ENCODE peak calls at places on chromosomes 6 and 20, in four cellular contexts. One of them, this sample, is unnamed.

GRCh38 chr6:132730560-132730959 is 16.7 kb upstream of the VNN1 start:
- DNase-seq in A549: peak; percentile 62
- DNase-seq in WTC11: no peak
- DNase-seq in HepG2: no peak
- DNase-seq in this sample: no peak

GRCh38 chr20:15976047-15976731 is 597.1 kb downstream of the KIF16B start:
- DNase-seq in A549: no peak
- DNase-seq in WTC11: peak; percentile 69
- DNase-seq in HepG2: no peak
- DNase-seq in this sample: no peak

GRCh38 chr6:37381579-37381978 is 27.8 kb downstream of the RNF8 start:
- DNase-seq in A549: peak; percentile 71
- DNase-seq in WTC11: peak; percentile 51
- DNase-seq in HepG2: peak; percentile 86
- DNase-seq in this sample: peak; percentile 69

GRCh38 chr6:148769304-148769968 is 22.6 kb downstream of the UST start:
- DNase-seq in A549: no peak
- DNase-seq in WTC11: no peak
- DNase-seq in HepG2: no peak
- DNase-seq in this sample: no peak

GRCh38 chr20:59735486-59735885 is 131.1 kb downstream of the PHACTR3 start:
- DNase-seq in A549: no peak
- DNase-seq in WTC11: no peak
- DNase-seq in HepG2: no peak
- DNase-seq in this sample: no peak

GRCh38 chr6:12873706-12874105 is 157.1 kb downstream of the PHACTR1 start:
- DNase-seq in A549: no peak
- DNase-seq in WTC11: no peak
- DNase-seq in HepG2: no peak
- DNase-seq in this sample: no peak

GRCh38 chr20:57483287-57484050 is 41.5 kb downstream of the CTCFL start:
- DNase-seq in A549: no peak
- DNase-seq in WTC11: no peak
- DNase-seq in HepG2: no peak
- DNase-seq in this sample: no peak

GRCh38 chr20:33309631-33310030 is 26.6 kb downstream of the BPIFB1 start:
- DNase-seq in A549: no peak
- DNase-seq in WTC11: no peak
- DNase-seq in HepG2: no peak
- DNase-seq in this sample: no peak

GRCh38 chr6:87200469-87201174 is 45.3 kb downstream of the ZNF292 start:
- DNase-seq in A549: no peak
- DNase-seq in WTC11: no peak
- DNase-seq in HepG2: no peak
- DNase-seq in this sample: no peak

GRCh38 chr6:10101551-10102252 is 313.2 kb downstream of the TFAP2A start:
- DNase-seq in A549: no peak
- DNase-seq in WTC11: no peak
- DNase-seq in HepG2: no peak
- DNase-seq in this sample: no peak

GRCh38 chr6:137496909-137497721 is 2.9 kb upstream of the OLIG3 start:
- DNase-seq in A549: no peak
- DNase-seq in WTC11: peak; percentile 24
- DNase-seq in HepG2: no peak
- DNase-seq in this sample: no peak

GRCh38 chr6:44265003-44265842 is at the start of gene NFKBIE:
- DNase-seq in A549: peak; percentile 84
- DNase-seq in WTC11: peak; percentile 97
- DNase-seq in HepG2: peak; percentile 85
- DNase-seq in this sample: peak; percentile 99

GRCh38 chr6:106060167-106060566 is 26.0 kb upstream of the PRDM1 start:
- DNase-seq in A549: no peak
- DNase-seq in WTC11: no peak
- DNase-seq in HepG2: no peak
- DNase-seq in this sample: no peak

GRCh38 chr6:53441761-53442160 is 93.0 kb upstream of the ELOVL5 start:
- DNase-seq in A549: no peak
- DNase-seq in WTC11: no peak
- DNase-seq in HepG2: no peak
- DNase-seq in this sample: no peak

GRCh38 chr6:92468066-92468465 is 951.3 kb downstream of the EPHA7 start:
- DNase-seq in A549: no peak
- DNase-seq in WTC11: no peak
- DNase-seq in HepG2: no peak
- DNase-seq in this sample: no peak

GRCh38 chr6:16770701-16771569 is 9.7 kb upstream of the ATXN1 start:
- DNase-seq in A549: peak; percentile 83
- DNase-seq in WTC11: peak; percentile 81
- DNase-seq in HepG2: peak; percentile 69
- DNase-seq in this sample: peak; percentile 92
- TF ChIP-seq ESRRA in A549: no peak
- TF ChIP-seq ESRRA in WTC11: no peak
- TF ChIP-seq ESRRA in HepG2: no peak
- TF ChIP-seq ESRRA in this sample: no peak

GRCh38 chr6:63352587-63353281 is 33.0 kb upstream of the LGSN start:
- DNase-seq in A549: peak; percentile 57
- DNase-seq in WTC11: no peak
- DNase-seq in HepG2: peak; percentile 80
- DNase-seq in this sample: no peak
- TF ChIP-seq ESRRA in A549: no peak
- TF ChIP-seq ESRRA in WTC11: no peak
- TF ChIP-seq ESRRA in HepG2: no peak
- TF ChIP-seq ESRRA in this sample: no peak

GRCh38 chr6:158131926-158132325 is 36.1 kb downstream of the SERAC1 start:
- DNase-seq in A549: peak; percentile 50
- DNase-seq in WTC11: no peak
- DNase-seq in HepG2: peak; percentile 58
- DNase-seq in this sample: peak; percentile 65
- TF ChIP-seq ESRRA in A549: no peak
- TF ChIP-seq ESRRA in WTC11: no peak
- TF ChIP-seq ESRRA in HepG2: no peak
- TF ChIP-seq ESRRA in this sample: no peak

GRCh38 chr20:25496968-25497401 is 88.3 kb downstream of the NINL start:
- DNase-seq in A549: no peak
- DNase-seq in WTC11: no peak
- DNase-seq in HepG2: no peak
- DNase-seq in this sample: no peak
- TF ChIP-seq ESRRA in A549: no peak
- TF ChIP-seq ESRRA in WTC11: no peak
- TF ChIP-seq ESRRA in HepG2: no peak
- TF ChIP-seq ESRRA in this sample: no peak

DNA sequence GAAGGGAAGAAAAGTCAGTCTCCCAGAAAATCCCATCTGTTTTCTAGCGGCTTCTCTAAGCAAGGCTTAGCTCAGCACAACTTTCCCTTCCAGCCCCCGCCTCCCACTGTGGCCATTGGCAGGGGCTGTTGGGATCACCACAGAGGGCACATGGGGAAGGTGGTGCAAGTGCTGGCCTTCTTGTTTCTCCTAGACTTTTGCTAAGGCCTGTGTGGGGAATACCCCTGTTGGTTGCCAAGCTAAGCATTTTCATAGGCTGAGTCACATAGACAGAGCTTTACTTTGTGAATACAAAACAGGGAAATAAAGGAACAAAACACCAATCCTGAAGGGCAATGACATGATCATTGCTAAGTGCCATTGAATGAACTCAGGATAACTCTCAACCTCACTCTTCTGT is 32.4 kb upstream of the TIAM2 start:
- DNase-seq in A549: peak; percentile 35
- DNase-seq in WTC11: no peak
- DNase-seq in HepG2: peak; percentile 40
- DNase-seq in this sample: no peak
- TF ChIP-seq ESRRA in A549: no peak
- TF ChIP-seq ESRRA in WTC11: no peak
- TF ChIP-seq ESRRA in HepG2: no peak
- TF ChIP-seq ESRRA in this sample: no peak

GRCh38 chr6:85496009-85496579 is 46.2 kb downstream of the NT5E start:
- DNase-seq in A549: no peak
- DNase-seq in WTC11: no peak
- DNase-seq in HepG2: no peak
- DNase-seq in this sample: no peak
- TF ChIP-seq ESRRA in A549: no peak
- TF ChIP-seq ESRRA in WTC11: no peak
- TF ChIP-seq ESRRA in HepG2: no peak
- TF ChIP-seq ESRRA in this sample: no peak

GRCh38 chr6:144156334-144156733 is 6.0 kb downstream of the STX11 start:
- DNase-seq in A549: no peak
- DNase-seq in WTC11: no peak
- DNase-seq in HepG2: no peak
- DNase-seq in this sample: no peak
- TF ChIP-seq ESRRA in A549: no peak
- TF ChIP-seq ESRRA in WTC11: no peak
- TF ChIP-seq ESRRA in HepG2: no peak
- TF ChIP-seq ESRRA in this sample: no peak

GRCh38 chr6:98946877-98947410 is 802 bp downstream of the FBXL4 start:
- DNase-seq in A549: peak; percentile 18
- DNase-seq in WTC11: no peak
- DNase-seq in HepG2: no peak
- DNase-seq in this sample: peak; percentile 32
- TF ChIP-seq ESRRA in A549: no peak
- TF ChIP-seq ESRRA in WTC11: no peak
- TF ChIP-seq ESRRA in HepG2: no peak
- TF ChIP-seq ESRRA in this sample: no peak

DNA sequence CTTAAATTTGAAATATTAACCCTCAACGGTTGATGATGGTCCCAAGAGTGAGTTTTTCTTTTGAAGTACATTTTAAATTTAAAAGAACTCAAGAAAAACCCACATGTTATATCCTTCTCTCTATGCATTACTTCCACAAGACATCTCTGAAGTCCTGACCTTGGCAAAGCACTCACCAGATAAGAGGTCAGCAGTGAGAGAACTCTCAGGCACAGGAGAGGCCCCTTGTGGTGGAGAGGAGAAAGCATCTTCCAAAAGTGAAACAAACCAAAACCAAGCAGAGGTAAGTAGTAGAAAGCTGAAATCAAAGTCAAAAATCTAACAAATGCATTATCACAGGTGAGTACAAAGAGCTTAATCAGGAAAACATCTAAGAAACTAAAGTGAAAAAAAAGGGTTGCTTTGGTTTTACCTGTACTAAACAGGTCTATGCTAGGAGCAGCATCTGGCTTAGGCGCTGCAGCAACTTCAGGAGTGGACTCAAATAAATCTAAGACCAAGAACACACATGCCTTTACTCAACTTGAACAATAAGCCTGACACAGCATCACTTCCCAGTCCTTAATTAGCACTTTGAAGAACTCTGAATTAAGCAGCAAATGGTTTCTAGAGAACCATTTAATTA is 80.5 kb downstream of the PRSS35 start:
- DNase-seq in A549: peak; percentile 52
- DNase-seq in WTC11: peak; percentile 22
- DNase-seq in HepG2: peak; percentile 41
- DNase-seq in this sample: peak; percentile 8
- TF ChIP-seq ESRRA in A549: peak; percentile 86
- TF ChIP-seq ESRRA in WTC11: no peak
- TF ChIP-seq ESRRA in HepG2: no peak
- TF ChIP-seq ESRRA in this sample: peak; percentile 96

DNA sequence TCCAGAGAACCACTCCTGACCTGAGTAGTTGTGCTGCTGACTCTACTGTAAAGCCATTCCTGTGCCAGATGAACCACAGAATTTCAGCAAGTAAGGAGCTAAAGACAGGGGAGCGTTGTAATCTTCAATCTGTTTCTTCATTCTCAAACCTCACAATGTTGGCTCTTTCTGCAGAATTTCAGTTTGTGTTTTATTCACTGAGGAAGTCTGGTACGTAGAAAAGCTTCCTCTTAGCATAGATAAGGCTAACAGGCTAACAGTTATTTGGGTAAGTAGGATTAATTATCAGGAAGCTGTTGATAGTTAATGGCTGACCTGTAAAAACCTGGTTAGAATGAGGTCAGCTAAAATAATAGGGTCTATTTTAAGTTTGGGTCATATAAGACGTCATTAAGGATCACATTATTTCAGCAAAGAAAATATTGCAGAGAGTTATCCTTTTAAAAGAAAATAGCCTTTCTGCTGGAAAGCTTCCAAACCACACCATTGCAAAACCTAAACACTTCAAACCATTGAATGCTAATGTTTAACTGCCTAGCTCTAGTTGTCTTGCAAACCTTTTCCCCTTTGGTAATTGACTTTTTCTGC is 14.1 kb upstream of the TENT5A start:
- DNase-seq in A549: peak; percentile 63
- DNase-seq in WTC11: no peak
- DNase-seq in HepG2: peak; percentile 78
- DNase-seq in this sample: no peak
- TF ChIP-seq ESRRA in A549: no peak
- TF ChIP-seq ESRRA in WTC11: no peak
- TF ChIP-seq ESRRA in HepG2: no peak
- TF ChIP-seq ESRRA in this sample: no peak

This sample was measured in K562.